ENCODE peak calls at places on chromosomes 2 and 18, in six cellular contexts. U is CD4-positive, alpha-beta memory T cell; Q is PC-3; H is IMR-90; N is HL-60; P is caudate nucleus. L is an unnamed sample.

GRCh38 chr2:144529841-144530240 is 9.9 kb upstream of the ZEB2 start:
- DNase-seq in Q (peak), P (no peak), U (no peak), H (no peak), N (no peak), L (no peak)

GRCh38 chr2:220837226-220837625 is 734.9 kb downstream of the EPHA4 start:
- DNase-seq in Q (no peak), N (no peak), H (peak), P (no peak), U (no peak), L (no peak)

GRCh38 chr2:26330604-26331003 is 15.3 kb upstream of the SELENOI start:
- DNase-seq in U (no peak), Q (no peak), H (no peak), N (no peak), P (no peak), L (no peak)

GRCh38 chr2:43070676-43071491 is 155.5 kb downstream of the ZFP36L2 start:
- DNase-seq in N (no peak), U (no peak), H (no peak), P (no peak), Q (no peak), L (no peak)

GRCh38 chr18:2526320-2526719 is 45.0 kb downstream of the METTL4 start:
- DNase-seq in P (no peak), U (no peak), N (no peak), Q (no peak), H (no peak), L (no peak)

GRCh38 chr2:203636896-203637818 is 69.3 kb upstream of the CD28 start:
- DNase-seq in H (no peak), U (no peak), N (peak), P (no peak), Q (no peak), L (no peak)

GRCh38 chr2:11097038-11097720 is 58.1 kb upstream of the SLC66A3 start:
- DNase-seq in H (peak), P (no peak), N (no peak), Q (peak), U (no peak), L (no peak)

GRCh38 chr2:195026261-195026660 is 630.8 kb upstream of the SLC39A10 start:
- DNase-seq in Q (peak), N (no peak), H (peak), U (no peak), P (no peak), L (peak)

GRCh38 chr2:11832531-11832930 is 86.1 kb downstream of the LPIN1 start:
- DNase-seq in N (no peak), P (no peak), U (no peak), H (no peak), Q (no peak), L (no peak)

GRCh38 chr18:68847219-68847860 is 49.5 kb downstream of the CCDC102B start:
- DNase-seq in Q (peak), N (no peak), U (no peak), P (no peak), H (peak), L (no peak)

GRCh38 chr2:15836134-15836941 is 104.0 kb upstream of the MYCN start:
- DNase-seq in U (no peak), H (no peak), P (no peak), Q (no peak), N (no peak), L (no peak)

GRCh38 chr18:31478688-31479087 is 19.3 kb upstream of the DSG2 start:
- DNase-seq in Q (no peak), U (no peak), N (no peak), P (no peak), H (no peak), L (no peak)

GRCh38 chr2:174971868-174972781 is 33.1 kb downstream of the CHN1 start:
- DNase-seq in N (no peak), Q (peak), P (no peak), U (no peak), H (peak), L (peak)

GRCh38 chr2:165793161-165793778 is 777 bp downstream of the GALNT3 start:
- DNase-seq in U (no peak), H (no peak), P (no peak), N (peak), Q (peak), L (peak)

GRCh38 chr2:124708661-124709060 is 683.6 kb downstream of the CNTNAP5 start:
- DNase-seq in H (no peak), P (no peak), Q (no peak), U (no peak), N (no peak), L (no peak)

DNA sequence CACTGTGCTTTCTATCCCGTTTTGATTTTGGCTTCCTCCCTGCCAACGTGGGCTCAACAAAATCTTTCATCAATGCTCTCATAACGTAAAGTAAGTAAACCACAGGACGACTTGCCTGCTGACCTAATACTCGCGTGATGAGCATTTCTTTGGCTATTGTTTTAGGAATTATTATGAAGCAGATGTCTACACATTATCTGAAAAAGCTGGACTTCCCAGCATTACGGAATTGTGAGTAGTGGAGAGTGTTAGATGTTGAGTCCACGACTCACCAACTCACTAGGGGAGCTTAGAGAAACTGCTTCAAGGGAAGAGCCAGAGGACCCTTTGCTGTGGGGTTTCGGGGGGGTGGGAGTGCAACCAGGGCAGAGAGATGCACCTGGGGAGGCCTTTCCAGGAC is 21.9 kb downstream of the HJURP start:
- DNase-seq in H (peak), Q (no peak), P (no peak), U (no peak), N (no peak), L (no peak)
- H3K27ac ChIP-seq in H (peak), Q (no peak), P (no peak), U (no peak), N (no peak), L (no peak)

GRCh38 chr2:74366036-74366435 is 14.1 kb downstream of the DCTN1 start:
- DNase-seq in Q (no peak), U (no peak), H (no peak), P (no peak), N (no peak), L (no peak)

GRCh38 chr2:74361327-74361726 is 18.1 kb upstream of the SLC4A5 start:
- DNase-seq in U (no peak), P (no peak), H (no peak), Q (no peak), N (no peak), L (no peak)

GRCh38 chr2:74368499-74368898 is 11.6 kb downstream of the DCTN1 start:
- DNase-seq in H (no peak), U (no peak), Q (no peak), P (no peak), N (no peak), L (no peak)

GRCh38 chr2:74367789-74368188 is 12.3 kb downstream of the DCTN1 start:
- DNase-seq in H (no peak), Q (no peak), N (no peak), P (no peak), U (no peak), L (no peak)

GRCh38 chr2:74364533-74365505 is 15.3 kb downstream of the DCTN1 start:
- DNase-seq in Q (no peak), P (no peak), H (no peak), N (no peak), U (no peak), L (no peak)
- H3K27ac ChIP-seq in Q (no peak), P (peak), H (no peak), N (no peak), U (no peak), L (no peak)

GRCh38 chr18:24659837-24660720 is 199.6 kb downstream of the HRH4 start:
- DNase-seq in U (no peak), H (peak), Q (no peak), P (no peak), N (no peak), L (no peak)
- H3K27ac ChIP-seq in U (peak), H (peak), Q (no peak), P (no peak), N (no peak), L (no peak)

GRCh38 chr2:74384051-74384450 is 3.9 kb upstream of the DCTN1 start:
- DNase-seq in N (no peak), H (peak), U (no peak), P (no peak), Q (no peak), L (no peak)
- H3K27ac ChIP-seq in N (no peak), H (peak), U (no peak), P (no peak), Q (no peak), L (peak)

DNA sequence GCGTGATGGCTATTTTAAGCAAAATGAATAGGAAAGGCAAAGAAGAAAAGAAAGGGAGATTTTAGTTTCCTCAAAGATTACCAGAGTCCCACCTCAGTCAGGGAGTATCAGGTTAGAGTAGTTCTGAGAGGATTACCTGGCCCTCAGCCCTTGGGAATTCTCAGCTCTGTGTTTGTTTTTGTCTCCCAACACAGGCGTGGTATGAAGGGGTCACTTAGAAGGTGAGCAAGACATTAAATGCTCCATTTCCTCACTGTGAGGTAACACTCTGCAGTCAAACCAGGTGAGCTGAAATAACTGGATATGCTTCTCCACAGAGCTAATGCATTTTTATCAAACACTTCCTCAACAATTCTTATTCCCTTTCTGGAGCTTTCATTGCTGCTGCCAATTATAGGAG is 232.2 kb downstream of the IKZF2 start:
- DNase-seq in N (no peak), U (no peak), Q (peak), P (no peak), H (no peak), L (peak)
- H3K27ac ChIP-seq in N (no peak), U (no peak), Q (peak), P (no peak), H (no peak), L (peak)

DNA sequence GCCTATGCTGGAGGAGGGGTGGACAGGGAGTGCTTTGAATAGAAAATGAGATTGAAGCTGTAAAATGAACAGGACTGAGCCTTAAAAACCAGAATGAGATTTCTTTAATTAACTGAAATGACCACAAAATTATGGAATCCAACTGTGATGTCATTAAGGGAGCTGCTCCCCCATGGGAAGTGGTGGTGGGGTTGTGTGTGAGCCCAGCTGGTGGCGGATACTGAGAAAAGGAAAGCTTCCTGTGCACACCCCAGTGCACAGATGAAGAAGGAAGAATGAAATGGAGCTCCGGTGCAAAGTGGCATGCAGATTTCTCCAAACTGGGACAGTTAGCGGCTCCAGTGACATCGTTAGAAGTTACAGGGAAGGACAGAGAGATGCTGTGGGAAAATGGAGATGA is 76.9 kb downstream of the TSN start:
- DNase-seq in N (no peak), P (no peak), H (no peak), Q (no peak), U (no peak), L (no peak)
- H3K27ac ChIP-seq in N (no peak), P (no peak), H (no peak), Q (no peak), U (no peak), L (no peak)

GRCh38 chr18:40902436-40902835 is 1052.6 kb upstream of the PIK3C3 start:
- DNase-seq in U (no peak), Q (peak), P (no peak), H (no peak), N (no peak), L (no peak)

DNA sequence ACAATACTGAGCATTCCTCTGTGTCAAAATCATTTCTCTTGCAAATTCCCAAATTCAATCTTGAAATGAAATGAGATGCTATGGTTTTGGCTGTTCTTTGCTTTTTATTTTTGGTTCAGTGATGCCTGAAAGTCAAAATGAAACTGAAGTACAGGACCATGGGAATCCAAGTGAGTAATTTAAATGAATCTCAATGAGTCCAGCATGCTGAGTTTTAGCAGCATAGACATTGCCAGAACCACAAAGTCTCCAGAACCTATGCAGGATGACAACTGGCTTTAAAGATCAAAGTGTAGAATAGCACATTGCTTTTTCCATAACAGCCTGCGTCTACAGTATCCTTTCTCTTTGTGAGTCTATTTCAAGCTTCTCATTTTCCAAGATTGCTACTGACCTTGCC is 1050.7 kb upstream of the PIK3C3 start:
- DNase-seq in Q (no peak), P (no peak), U (no peak), H (peak), N (no peak), L (no peak)
- H3K27ac ChIP-seq in Q (peak), P (no peak), U (no peak), H (no peak), N (no peak), L (no peak)

DNA sequence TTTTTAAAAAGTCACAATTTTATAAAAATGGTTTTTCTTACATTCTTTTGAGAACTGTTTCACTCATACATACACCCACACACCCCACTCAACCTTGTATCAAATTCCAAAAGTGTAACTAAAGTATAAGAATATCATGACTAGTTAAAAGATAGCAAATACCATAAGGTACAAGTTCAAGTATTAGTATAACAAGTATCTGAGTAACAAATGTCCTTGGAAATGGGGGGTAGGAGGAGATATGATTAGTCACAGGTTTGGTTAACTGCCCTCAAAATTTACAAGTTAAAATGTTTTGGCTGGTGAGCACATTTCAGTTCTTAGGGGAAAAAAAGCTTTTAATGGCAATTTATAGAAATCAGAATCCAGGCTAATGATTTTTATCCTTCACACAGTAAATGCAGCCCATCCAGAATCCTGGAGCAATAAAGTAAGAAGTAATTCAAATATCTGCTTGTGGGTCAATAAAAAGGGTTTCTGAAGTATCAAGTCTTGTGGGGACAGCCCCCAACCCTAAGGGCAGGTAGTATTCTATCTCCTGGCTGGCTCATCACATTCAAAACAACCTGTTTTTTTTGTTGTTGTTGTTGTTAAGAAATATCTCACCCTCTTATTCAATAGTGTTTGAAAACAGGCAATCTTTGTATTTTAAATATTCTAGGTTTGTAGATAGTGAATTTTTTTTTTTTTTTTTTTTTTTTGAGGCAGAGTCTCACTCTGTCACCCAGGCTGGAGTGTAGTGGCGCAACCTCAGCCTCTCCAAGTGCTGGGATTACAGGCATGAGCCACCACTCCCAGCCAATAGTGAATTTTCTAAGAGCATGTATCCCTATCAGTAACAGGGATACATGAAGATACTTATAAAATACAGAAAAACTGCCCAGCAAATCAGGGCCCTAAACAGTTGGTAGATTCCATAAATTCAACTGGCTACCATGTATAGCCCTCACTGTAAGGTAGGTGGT is 14.5 kb downstream of the IAH1 start:
- DNase-seq in U (no peak), Q (no peak), H (peak), N (no peak), P (no peak), L (no peak)
- H3K27ac ChIP-seq in U (no peak), Q (no peak), H (peak), N (no peak), P (no peak), L (no peak)